ENCODE peak calls at places on chromosome 10, in ten cellular contexts. One of them, this sample, is unnamed.

GRCh38 chr10:50908366-50908765 is 22.9 kb upstream of the A1CF start:
- DNase-seq in NB4: no peak
- DNase-seq in A549: no peak
- DNase-seq in HepG2: no peak
- DNase-seq in WTC11: no peak
- DNase-seq in H1: no peak
- DNase-seq in SK-N-SH: no peak
- DNase-seq in GM12878: no peak
- DNase-seq in endothelial cell of umbilical vein: no peak
- DNase-seq in K562: no peak
- DNase-seq in this sample: no peak

GRCh38 chr10:91164520-91165065 is 55.9 kb upstream of the PCGF5 start:
- DNase-seq in NB4: no peak
- DNase-seq in A549: no peak
- DNase-seq in HepG2: no peak
- DNase-seq in WTC11: no peak
- DNase-seq in H1: no peak
- DNase-seq in SK-N-SH: no peak
- DNase-seq in GM12878: no peak
- DNase-seq in endothelial cell of umbilical vein: no peak
- DNase-seq in K562: peak
- DNase-seq in this sample: no peak

GRCh38 chr10:1199345-1199673 is 143.1 kb downstream of the WDR37 start:
- DNase-seq in NB4: no peak
- DNase-seq in A549: no peak
- DNase-seq in HepG2: no peak
- DNase-seq in WTC11: no peak
- DNase-seq in H1: no peak
- DNase-seq in SK-N-SH: no peak
- DNase-seq in GM12878: no peak
- DNase-seq in endothelial cell of umbilical vein: no peak
- DNase-seq in K562: no peak
- DNase-seq in this sample: no peak

GRCh38 chr10:71126432-71126831 is 85.9 kb upstream of the UNC5B start:
- DNase-seq in NB4: no peak
- DNase-seq in A549: no peak
- DNase-seq in HepG2: no peak
- DNase-seq in WTC11: no peak
- DNase-seq in H1: peak
- DNase-seq in SK-N-SH: no peak
- DNase-seq in GM12878: no peak
- DNase-seq in endothelial cell of umbilical vein: no peak
- DNase-seq in K562: no peak
- DNase-seq in this sample: no peak

GRCh38 chr10:3708830-3709229 is 76.2 kb downstream of the KLF6 start:
- DNase-seq in NB4: no peak
- DNase-seq in A549: no peak
- DNase-seq in HepG2: no peak
- DNase-seq in WTC11: no peak
- DNase-seq in H1: no peak
- DNase-seq in SK-N-SH: peak
- DNase-seq in GM12878: no peak
- DNase-seq in endothelial cell of umbilical vein: no peak
- DNase-seq in K562: peak
- DNase-seq in this sample: no peak

GRCh38 chr10:36533316-36533715 is 592.1 kb upstream of the ANKRD30A start:
- DNase-seq in NB4: no peak
- DNase-seq in A549: no peak
- DNase-seq in HepG2: no peak
- DNase-seq in WTC11: no peak
- DNase-seq in H1: no peak
- DNase-seq in SK-N-SH: no peak
- DNase-seq in GM12878: no peak
- DNase-seq in endothelial cell of umbilical vein: no peak
- DNase-seq in K562: no peak
- DNase-seq in this sample: no peak

GRCh38 chr10:51231754-51232153 is 157.5 kb downstream of the PRKG1 start:
- DNase-seq in NB4: no peak
- DNase-seq in A549: no peak
- DNase-seq in HepG2: no peak
- DNase-seq in WTC11: no peak
- DNase-seq in H1: no peak
- DNase-seq in SK-N-SH: no peak
- DNase-seq in GM12878: no peak
- DNase-seq in endothelial cell of umbilical vein: no peak
- DNase-seq in K562: no peak
- DNase-seq in this sample: no peak

GRCh38 chr10:71015674-71016073 is 127.3 kb upstream of the PCBD1 start:
- DNase-seq in NB4: peak
- DNase-seq in A549: no peak
- DNase-seq in HepG2: no peak
- DNase-seq in WTC11: no peak
- DNase-seq in H1: no peak
- DNase-seq in SK-N-SH: no peak
- DNase-seq in GM12878: no peak
- DNase-seq in endothelial cell of umbilical vein: peak
- DNase-seq in K562: no peak
- DNase-seq in this sample: no peak

GRCh38 chr10:48476279-48476982 is 128.4 kb downstream of the ARHGAP22 start:
- DNase-seq in NB4: no peak
- DNase-seq in A549: no peak
- DNase-seq in HepG2: no peak
- DNase-seq in WTC11: no peak
- DNase-seq in H1: peak
- DNase-seq in SK-N-SH: peak
- DNase-seq in GM12878: no peak
- DNase-seq in endothelial cell of umbilical vein: peak
- DNase-seq in K562: no peak
- DNase-seq in this sample: no peak

GRCh38 chr10:33377658-33378025 is 43.2 kb upstream of the NRP1 start:
- DNase-seq in NB4: no peak
- DNase-seq in A549: no peak
- DNase-seq in HepG2: no peak
- DNase-seq in WTC11: no peak
- DNase-seq in H1: no peak
- DNase-seq in SK-N-SH: no peak
- DNase-seq in GM12878: no peak
- DNase-seq in endothelial cell of umbilical vein: no peak
- DNase-seq in K562: no peak
- DNase-seq in this sample: peak

GRCh38 chr10:33952692-33953360 is 618.4 kb upstream of the NRP1 start:
- DNase-seq in NB4: no peak
- DNase-seq in A549: no peak
- DNase-seq in HepG2: no peak
- DNase-seq in WTC11: no peak
- DNase-seq in H1: no peak
- DNase-seq in SK-N-SH: no peak
- DNase-seq in GM12878: no peak
- DNase-seq in endothelial cell of umbilical vein: peak
- DNase-seq in K562: no peak
- DNase-seq in this sample: no peak

GRCh38 chr10:6423004-6423403 is 157.1 kb downstream of the PRKCQ start:
- DNase-seq in NB4: no peak
- DNase-seq in A549: no peak
- DNase-seq in HepG2: no peak
- DNase-seq in WTC11: no peak
- DNase-seq in H1: no peak
- DNase-seq in SK-N-SH: no peak
- DNase-seq in GM12878: no peak
- DNase-seq in endothelial cell of umbilical vein: no peak
- DNase-seq in K562: no peak
- DNase-seq in this sample: no peak
- TF ChIP-seq MAX in NB4: no peak
- TF ChIP-seq MAX in A549: no peak
- TF ChIP-seq MAX in HepG2: no peak
- TF ChIP-seq MAX in WTC11: no peak
- TF ChIP-seq MAX in H1: no peak
- TF ChIP-seq MAX in SK-N-SH: no peak
- TF ChIP-seq MAX in GM12878: no peak
- TF ChIP-seq MAX in endothelial cell of umbilical vein: no peak
- TF ChIP-seq MAX in K562: no peak
- TF ChIP-seq MAX in this sample: no peak

GRCh38 chr10:86969421-86970041 is 1.2 kb downstream of the ADIRF start:
- DNase-seq in NB4: no peak
- DNase-seq in A549: no peak
- DNase-seq in HepG2: no peak
- DNase-seq in WTC11: peak
- DNase-seq in H1: peak
- DNase-seq in SK-N-SH: no peak
- DNase-seq in GM12878: no peak
- DNase-seq in endothelial cell of umbilical vein: peak
- DNase-seq in K562: no peak
- DNase-seq in this sample: no peak

GRCh38 chr10:86970887-86971145 is 2.5 kb downstream of the ADIRF start:
- DNase-seq in NB4: no peak
- DNase-seq in A549: no peak
- DNase-seq in HepG2: no peak
- DNase-seq in WTC11: peak
- DNase-seq in H1: no peak
- DNase-seq in SK-N-SH: peak
- DNase-seq in GM12878: no peak
- DNase-seq in endothelial cell of umbilical vein: no peak
- DNase-seq in K562: no peak
- DNase-seq in this sample: no peak

GRCh38 chr10:86970152-86970886 is 2.0 kb downstream of the ADIRF start:
- DNase-seq in NB4: peak
- DNase-seq in A549: no peak
- DNase-seq in HepG2: no peak
- DNase-seq in WTC11: peak
- DNase-seq in H1: peak
- DNase-seq in SK-N-SH: no peak
- DNase-seq in GM12878: no peak
- DNase-seq in endothelial cell of umbilical vein: no peak
- DNase-seq in K562: no peak
- DNase-seq in this sample: peak

GRCh38 chr10:86972613-86973380 is 4.5 kb downstream of the ADIRF start:
- DNase-seq in NB4: no peak
- DNase-seq in A549: no peak
- DNase-seq in HepG2: no peak
- DNase-seq in WTC11: peak
- DNase-seq in H1: peak
- DNase-seq in SK-N-SH: no peak
- DNase-seq in GM12878: no peak
- DNase-seq in endothelial cell of umbilical vein: no peak
- DNase-seq in K562: no peak
- DNase-seq in this sample: no peak

GRCh38 chr10:86971146-86971991 is 3.1 kb downstream of the ADIRF start:
- DNase-seq in NB4: peak
- DNase-seq in A549: peak
- DNase-seq in HepG2: no peak
- DNase-seq in WTC11: peak
- DNase-seq in H1: peak
- DNase-seq in SK-N-SH: peak
- DNase-seq in GM12878: peak
- DNase-seq in endothelial cell of umbilical vein: peak
- DNase-seq in K562: no peak
- DNase-seq in this sample: peak
- TF ChIP-seq MAX in NB4: no peak
- TF ChIP-seq MAX in A549: peak
- TF ChIP-seq MAX in HepG2: no peak
- TF ChIP-seq MAX in WTC11: peak
- TF ChIP-seq MAX in H1: peak
- TF ChIP-seq MAX in SK-N-SH: no peak
- TF ChIP-seq MAX in GM12878: peak
- TF ChIP-seq MAX in endothelial cell of umbilical vein: peak
- TF ChIP-seq MAX in K562: no peak
- TF ChIP-seq MAX in this sample: no peak

DNA sequence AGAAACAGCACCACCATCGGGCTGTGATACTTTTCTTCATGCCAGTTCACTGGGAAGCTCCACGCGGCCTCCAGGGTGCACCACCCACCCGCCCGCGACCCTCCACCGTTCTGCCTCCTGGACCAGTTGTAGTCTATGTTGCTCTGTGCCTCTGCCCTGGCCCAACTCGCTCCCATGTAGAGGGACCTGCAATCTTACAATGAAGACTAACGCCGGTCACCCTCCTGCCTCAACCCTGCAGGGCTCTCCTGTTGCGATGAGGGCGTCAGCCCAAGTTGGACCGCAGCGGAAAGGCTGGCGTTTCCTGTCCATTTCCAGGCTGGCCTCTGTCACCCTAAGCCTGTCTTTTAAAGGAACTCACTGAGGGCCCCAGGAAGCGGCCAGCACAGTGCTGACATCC is 34.9 kb downstream of the IL15RA start:
- DNase-seq in NB4: no peak
- DNase-seq in A549: no peak
- DNase-seq in HepG2: no peak
- DNase-seq in WTC11: no peak
- DNase-seq in H1: no peak
- DNase-seq in SK-N-SH: no peak
- DNase-seq in GM12878: no peak
- DNase-seq in endothelial cell of umbilical vein: peak
- DNase-seq in K562: no peak
- DNase-seq in this sample: no peak
- TF ChIP-seq MAX in NB4: no peak
- TF ChIP-seq MAX in A549: no peak
- TF ChIP-seq MAX in HepG2: no peak
- TF ChIP-seq MAX in WTC11: no peak
- TF ChIP-seq MAX in H1: no peak
- TF ChIP-seq MAX in SK-N-SH: no peak
- TF ChIP-seq MAX in GM12878: no peak
- TF ChIP-seq MAX in endothelial cell of umbilical vein: no peak
- TF ChIP-seq MAX in K562: no peak
- TF ChIP-seq MAX in this sample: no peak

DNA sequence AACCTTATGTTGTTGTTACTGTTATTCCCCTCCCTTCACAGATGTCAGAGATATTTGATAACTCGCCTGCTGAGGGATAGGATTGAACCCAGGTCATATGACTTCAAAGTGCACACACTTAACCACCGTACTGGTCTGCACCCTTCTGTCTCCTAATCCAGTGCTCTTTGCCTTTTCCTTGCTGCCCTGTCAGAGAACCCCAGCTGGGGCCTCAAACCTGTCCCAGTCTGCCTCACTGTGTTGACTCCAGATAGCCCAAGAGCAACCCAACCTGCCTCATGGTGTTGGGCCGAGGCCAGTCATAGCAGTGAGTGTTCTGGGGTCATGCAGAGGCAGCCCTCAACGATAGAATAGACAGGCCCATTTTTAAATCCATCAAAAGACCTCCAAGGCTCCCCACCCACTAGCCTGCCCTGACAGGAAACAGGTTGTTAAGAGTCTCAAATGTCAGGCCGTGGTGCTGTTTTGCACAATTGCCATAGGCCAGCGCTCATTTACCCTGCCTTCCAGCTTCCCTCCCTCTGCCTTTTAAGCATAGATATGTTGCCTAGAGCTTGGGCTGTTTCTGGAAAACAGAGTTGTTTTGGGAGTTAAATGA is 37.0 kb upstream of the PDCD4 start:
- DNase-seq in NB4: peak
- DNase-seq in A549: no peak
- DNase-seq in HepG2: peak
- DNase-seq in WTC11: no peak
- DNase-seq in H1: no peak
- DNase-seq in SK-N-SH: no peak
- DNase-seq in GM12878: no peak
- DNase-seq in endothelial cell of umbilical vein: peak
- DNase-seq in K562: peak
- DNase-seq in this sample: no peak
- TF ChIP-seq MAX in NB4: peak
- TF ChIP-seq MAX in A549: no peak
- TF ChIP-seq MAX in HepG2: peak
- TF ChIP-seq MAX in WTC11: no peak
- TF ChIP-seq MAX in H1: no peak
- TF ChIP-seq MAX in SK-N-SH: no peak
- TF ChIP-seq MAX in GM12878: no peak
- TF ChIP-seq MAX in endothelial cell of umbilical vein: no peak
- TF ChIP-seq MAX in K562: no peak
- TF ChIP-seq MAX in this sample: no peak